ENCODE peak calls at places on chromosome 16, in six cellular contexts. V is IMR-90, W is H9, N is H1, T is mesenchymal stem cell, C is trophoblast cell. I is an unnamed sample.
A peak's percentile ranks its signal among the peaks of the same experiment; 100 is the strongest.

GRCh38 chr16:57045694-57046381 is 46.5 kb upstream of the CPNE2 start:
- DNase-seq in V (peak; percentile 60), W (peak; percentile 80), N (no peak), T (peak; percentile 72), C (no peak), I (peak; percentile 39)

GRCh38 chr16:53926209-53926608 is 222.3 kb downstream of the FTO start:
- DNase-seq in V (no peak), W (no peak), N (no peak), T (no peak), C (no peak), I (no peak)

GRCh38 chr16:83113317-83113716 is 486.5 kb downstream of the CDH13 start:
- DNase-seq in V (peak; percentile 31), W (peak; percentile 71), N (no peak), T (no peak), C (no peak), I (peak; percentile 27)

GRCh38 chr16:89863741-89864391 is 9.5 kb upstream of the TCF25 start:
- DNase-seq in V (peak; percentile 40), W (no peak), N (no peak), T (no peak), C (peak; percentile 4), I (no peak)

GRCh38 chr16:25108054-25108453 is 3.5 kb upstream of the LCMT1 start:
- DNase-seq in V (no peak), W (peak; percentile 57), N (no peak), T (no peak), C (no peak), I (no peak)

GRCh38 chr16:10619271-10619849 is 39.0 kb upstream of the EMP2 start:
- DNase-seq in V (no peak), W (peak; percentile 75), N (no peak), T (no peak), C (no peak), I (no peak)

GRCh38 chr16:84763164-84763563 is 56.6 kb upstream of the CRISPLD2 start:
- DNase-seq in V (no peak), W (no peak), N (no peak), T (no peak), C (no peak), I (no peak)

GRCh38 chr16:14310519-14310991 is 239.4 kb downstream of the MRTFB start:
- DNase-seq in V (peak; percentile 50), W (peak; percentile 65), N (no peak), T (peak; percentile 73), C (no peak), I (no peak)

GRCh38 chr16:805474-805873 is 4.9 kb upstream of the GNG13 start:
- DNase-seq in V (no peak), W (no peak), N (no peak), T (no peak), C (no peak), I (no peak)

GRCh38 chr16:50444546-50444945 is 75.8 kb upstream of the BRD7 start:
- DNase-seq in V (no peak), W (no peak), N (no peak), T (peak; percentile 1), C (peak; percentile 64), I (no peak)

GRCh38 chr16:749010-749409 is 8.2 kb upstream of the CIAO3 start:
- DNase-seq in V (peak; percentile 81), W (no peak), N (no peak), T (peak; percentile 65), C (peak; percentile 76), I (no peak)

GRCh38 chr16:30351586-30352419 is 3.3 kb downstream of the CD2BP2 start:
- DNase-seq in V (peak; percentile 90), W (no peak), N (no peak), T (no peak), C (no peak), I (no peak)

GRCh38 chr16:68644715-68645493 is at the start of gene CDH3:
- DNase-seq in V (no peak), W (peak; percentile 95), N (peak; percentile 82), T (peak; percentile 31), C (peak; percentile 7), I (no peak)

GRCh38 chr16:5024632-5025031 is 9.1 kb downstream of the NAGPA start:
- DNase-seq in V (no peak), W (no peak), N (no peak), T (no peak), C (no peak), I (no peak)

GRCh38 chr16:85396879-85397871 is 215.9 kb upstream of the GSE1 start:
- DNase-seq in V (no peak), W (peak; percentile 52), N (no peak), T (peak; percentile 41), C (peak; percentile 93), I (no peak)

GRCh38 chr16:72203401-72203800 is 31.4 kb upstream of the PMFBP1 start:
- DNase-seq in V (peak; percentile 4), W (no peak), N (no peak), T (peak; percentile 32), C (no peak), I (no peak)

GRCh38 chr16:87789437-87790277 is 23.9 kb upstream of the KLHDC4 start:
- DNase-seq in V (peak; percentile 86), W (no peak), N (no peak), T (no peak), C (peak; percentile 99), I (no peak)

GRCh38 chr16:9107025-9107970 is 15.9 kb downstream of the HAPSTR1 start:
- DNase-seq in V (peak; percentile 86), W (no peak), N (no peak), T (no peak), C (peak; percentile 14), I (no peak)

GRCh38 chr16:75491876-75492275 is 3.4 kb downstream of the CHST6 start:
- DNase-seq in V (no peak), W (peak; percentile 62), N (no peak), T (no peak), C (peak; percentile 72), I (no peak)

GRCh38 chr16:13909872-13910303 is 10.1 kb upstream of the ERCC4 start:
- DNase-seq in V (peak; percentile 75), W (no peak), N (no peak), T (no peak), C (no peak), I (no peak)

GRCh38 chr16:18984425-18985005 is 781 bp downstream of the TMC7 start:
- DNase-seq in V (no peak), W (no peak), N (no peak), T (no peak), C (no peak), I (no peak)

GRCh38 chr16:72985148-72985882 is 62.6 kb downstream of the ZFHX3 start:
- DNase-seq in V (peak; percentile 48), W (no peak), N (no peak), T (peak; percentile 58), C (no peak), I (no peak)

GRCh38 chr16:4733747-4734062 is 366 bp downstream of the ANKS3 start:
- DNase-seq in V (no peak), W (no peak), N (no peak), T (no peak), C (no peak), I (no peak)

GRCh38 chr16:31141489-31142108 is 6.1 kb upstream of the PRSS8 start:
- DNase-seq in V (peak; percentile 84), W (peak; percentile 54), N (no peak), T (peak; percentile 89), C (no peak), I (no peak)

GRCh38 chr16:19294156-19294649 is 8.7 kb downstream of the CLEC19A start:
- DNase-seq in V (no peak), W (no peak), N (no peak), T (no peak), C (peak; percentile 20), I (no peak)

GRCh38 chr16:86480444-86480843 is 29.9 kb upstream of the FOXF1 start:
- DNase-seq in V (no peak), W (no peak), N (no peak), T (no peak), C (no peak), I (no peak)

GRCh38 chr16:87965973-87966667 is 14.9 kb downstream of the BANP start:
- DNase-seq in V (peak; percentile 49), W (no peak), N (no peak), T (no peak), C (no peak), I (no peak)

DNA sequence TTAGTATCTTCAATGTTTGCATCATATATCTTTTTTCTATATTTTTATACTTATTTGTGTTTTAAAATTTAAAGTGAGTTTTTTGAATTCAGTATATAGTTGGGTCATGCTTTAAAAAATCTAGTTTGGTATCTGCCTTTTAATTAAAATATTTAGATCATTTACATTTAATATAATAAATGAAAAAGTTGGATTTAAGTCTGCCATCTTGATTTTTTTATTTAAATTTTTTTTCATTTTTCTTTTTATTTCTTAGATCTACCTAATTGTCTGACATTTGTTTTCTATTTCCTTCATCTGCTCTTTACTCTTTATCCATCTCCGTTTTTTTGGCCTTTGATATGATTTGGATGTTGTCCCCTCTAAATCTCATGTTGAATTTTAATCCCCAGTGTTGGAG is 50.0 kb upstream of the N4BP1 start:
- DNase-seq in V (no peak), W (no peak), N (no peak), T (no peak), C (no peak), I (no peak)
- H3K14ac ChIP-seq in V (no peak overlapping the region), W (no peak overlapping the region), N (no peak overlapping the region), T (no peak overlapping the region), C (no peak overlapping the region), I (no peak overlapping the region)

DNA sequence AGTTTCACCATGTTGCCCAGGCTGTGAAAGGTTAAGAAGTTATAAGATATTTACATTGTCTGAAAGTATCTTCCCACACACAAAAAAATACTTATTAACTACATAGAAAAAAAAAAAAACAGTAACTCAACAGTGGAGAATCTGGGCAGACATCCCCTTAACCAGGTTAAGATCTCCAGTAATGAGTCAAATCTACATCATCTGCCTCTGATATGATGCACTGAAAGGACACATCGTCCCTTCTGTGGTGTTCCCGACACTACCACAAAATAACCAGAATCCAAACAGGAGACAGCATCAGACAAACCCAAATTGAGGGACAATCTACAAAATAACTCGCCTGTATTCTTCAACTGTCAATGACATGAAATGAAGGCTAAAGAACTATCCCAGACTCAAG is 40.0 kb downstream of the CMTM4 start:
- DNase-seq in V (peak; percentile 38), W (no peak), N (no peak), T (no peak), C (no peak), I (no peak)
- H2AK5ac ChIP-seq in V (no peak overlapping the region), W (no peak overlapping the region), N (no peak overlapping the region), T (no peak overlapping the region), C (no peak overlapping the region), I (no peak overlapping the region)

GRCh38 chr16:58462997-58463891 is 36.7 kb upstream of the NDRG4 start:
- DNase-seq in V (no peak), W (peak; percentile 43), N (no peak), T (no peak), C (no peak), I (peak; percentile 23)
- H3K14ac ChIP-seq in V (no peak overlapping the region), W (no peak overlapping the region), N (no peak overlapping the region), T (no peak overlapping the region), C (no peak overlapping the region), I (peak overlapping the region; percentile 49)

GRCh38 chr16:70289229-70290098 is at the start of gene AARS1:
- DNase-seq in V (peak; percentile 100), W (peak; percentile 99), N (peak; percentile 98), T (peak; percentile 100), C (peak; percentile 96), I (peak; percentile 99)
- H2AK5ac ChIP-seq in V (peak within 1 kb of the TSS; percentile 85), W (no peak within 1 kb of the TSS), N (peak within 1 kb of the TSS; percentile 77), T (peak within 1 kb of the TSS; percentile 83), C (peak within 1 kb of the TSS; percentile 81), I (no peak within 1 kb of the TSS)